ENCODE peak calls at places on chromosomes 4 and X, in five cellular contexts. Z is fibroblast of pulmonary artery, I is BJ, S is left lung, P is hepatocyte. X is an unnamed sample.

GRCh38 chrX:13449441-13449840 is 120.0 kb upstream of the EGFL6 start:
- DNase-seq in Z (no peak), I (no peak), S (no peak), P (no peak), X (no peak)

GRCh38 chr4:3296651-3297050 is 3.8 kb downstream of the RGS12 start:
- DNase-seq in Z (no peak), I (no peak), S (no peak), P (no peak), X (no peak)

GRCh38 chr4:25861951-25862410 is 807 bp downstream of the SEL1L3 start:
- DNase-seq in Z (peak), I (no peak), S (no peak), P (peak), X (no peak)

GRCh38 chrX:152923599-152923998 is 25.7 kb downstream of the ZNF185 start:
- DNase-seq in Z (no peak), I (no peak), S (no peak), P (no peak), X (no peak)

GRCh38 chr4:176052744-176053143 is 12.9 kb upstream of the WDR17 start:
- DNase-seq in Z (no peak), I (no peak), S (no peak), P (no peak), X (no peak)

GRCh38 chrX:47573334-47574095 is 8.7 kb upstream of the TIMP1 start:
- DNase-seq in Z (peak), I (peak), S (no peak), P (peak), X (no peak)

GRCh38 chr4:19739101-19739651 is 512.5 kb upstream of the SLIT2 start:
- DNase-seq in Z (peak), I (peak), S (no peak), P (peak), X (peak)

GRCh38 chrX:41332408-41332987 is 1.5 kb upstream of the DDX3X start:
- DNase-seq in Z (peak), I (no peak), S (no peak), P (peak), X (no peak)

GRCh38 chr4:89829470-89830138 is 7.4 kb downstream of the SNCA start:
- DNase-seq in Z (peak), I (no peak), S (no peak), P (no peak), X (no peak)

GRCh38 chr4:142984871-142985585 is 138.9 kb upstream of the INPP4B start:
- DNase-seq in Z (peak), I (no peak), S (no peak), P (peak), X (no peak)

GRCh38 chr4:83034630-83035494 is at the start of gene COPS4:
- DNase-seq in Z (peak), I (peak), S (peak), P (peak), X (peak)

GRCh38 chr4:83040269-83040668 is 5.3 kb downstream of the COPS4 start:
- DNase-seq in Z (no peak), I (no peak), S (no peak), P (no peak), X (no peak)

DNA sequence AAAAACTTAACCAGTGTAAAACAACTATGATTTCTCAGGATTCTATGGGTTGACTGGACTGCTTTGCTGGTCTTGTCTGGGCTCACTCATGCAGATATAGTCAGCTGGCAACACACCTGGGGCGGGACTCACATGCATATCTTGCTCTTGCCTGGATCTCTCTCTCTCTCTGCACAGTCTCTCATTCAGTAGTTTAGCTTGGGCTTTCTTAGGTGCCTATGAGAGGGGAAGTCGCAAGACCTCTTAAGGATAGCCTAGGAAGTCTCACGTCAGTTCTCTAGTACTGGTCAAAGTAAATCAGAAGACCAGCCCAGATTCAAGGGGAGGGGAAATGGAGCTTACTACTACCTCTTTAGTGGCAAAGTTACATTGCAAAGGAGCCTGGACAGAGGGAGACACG is 2.0 kb downstream of the COPS4 start:
- DNase-seq in Z (no peak), I (no peak), S (no peak), P (no peak), X (no peak)
- H3K4me3 ChIP-seq in Z (peak), I (peak), S (no peak), P (no peak), X (peak)

DNA sequence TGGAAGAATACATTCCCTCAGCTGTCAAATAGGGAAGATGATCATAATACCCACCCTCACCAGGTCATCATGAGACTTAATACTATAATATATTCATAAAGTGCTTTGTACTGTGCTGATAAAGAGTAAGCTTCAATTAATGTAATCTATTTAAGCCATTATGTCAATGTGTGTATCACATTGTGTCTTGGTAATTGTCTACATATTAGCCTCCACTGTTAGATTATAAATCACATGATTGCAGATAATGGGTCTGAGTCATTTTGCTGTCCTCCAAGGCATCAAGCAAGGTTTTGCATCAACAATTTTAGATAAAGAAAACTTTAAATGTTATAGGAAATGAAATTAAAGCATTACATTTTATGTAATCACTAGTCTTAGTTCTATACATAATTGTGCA is 45.2 kb upstream of the CEP135 start:
- DNase-seq in Z (peak), I (no peak), S (no peak), P (no peak), X (no peak)
- TF ChIP-seq CTCF in Z (no peak), I (no peak), S (no peak), P (no peak), X (no peak)

DNA sequence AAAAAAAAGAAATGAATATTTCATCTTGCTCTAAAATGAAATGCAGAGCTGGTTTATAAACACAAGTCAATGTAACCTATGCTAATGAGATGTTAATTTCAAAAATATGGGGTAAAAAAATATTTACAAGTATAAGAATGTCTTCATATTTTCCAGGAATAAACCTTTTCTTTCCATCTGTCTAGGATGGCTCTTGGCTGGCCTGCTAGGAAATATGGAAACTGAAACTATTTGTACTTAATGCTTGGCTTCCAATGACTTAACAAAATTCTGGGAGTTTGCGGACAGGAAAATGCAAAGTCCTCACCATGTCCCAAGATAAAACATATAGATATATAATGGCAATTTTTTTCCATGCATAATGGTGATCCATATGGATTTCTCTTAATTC is 168.1 kb downstream of the SCFD2 start:
- DNase-seq in Z (no peak), I (no peak), S (no peak), P (no peak), X (no peak)
- H3K4me3 ChIP-seq in Z (no peak), I (no peak), S (no peak), P (no peak), X (no peak)

DNA sequence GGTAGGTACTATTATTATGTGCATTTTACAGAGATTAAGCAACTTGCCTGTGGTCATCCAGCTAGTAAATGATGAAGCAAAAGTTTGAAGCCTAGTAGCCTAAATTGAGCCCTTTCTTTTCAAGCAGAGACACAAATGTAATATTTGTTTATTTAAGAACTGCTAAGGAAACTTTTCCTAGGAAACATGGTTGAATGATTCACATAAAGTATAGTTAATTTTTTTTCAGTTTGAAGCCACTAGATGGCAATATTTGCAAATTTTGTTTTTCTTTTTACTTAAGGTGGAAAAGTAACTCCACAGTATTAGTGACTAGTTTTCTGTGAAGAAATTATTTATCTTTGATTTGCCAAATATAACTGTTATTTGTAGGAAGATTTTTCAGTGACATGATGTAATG is 52.8 kb upstream of the ANKRD17 start:
- DNase-seq in Z (peak), I (no peak), S (no peak), P (peak), X (no peak)
- TF ChIP-seq CTCF in Z (peak), I (peak), S (peak), P (peak), X (no peak)

GRCh38 chr4:119655111-119655837 is 26.7 kb upstream of the PDE5A start:
- DNase-seq in Z (no peak), I (no peak), S (no peak), P (no peak), X (no peak)

GRCh38 chr4:119656986-119657635 is 28.5 kb upstream of the PDE5A start:
- DNase-seq in Z (peak), I (no peak), S (no peak), P (peak), X (no peak)

GRCh38 chr4:119652978-119653377 is 24.4 kb upstream of the PDE5A start:
- DNase-seq in Z (peak), I (no peak), S (no peak), P (no peak), X (no peak)

GRCh38 chr4:119656342-119656741 is 27.7 kb upstream of the PDE5A start:
- DNase-seq in Z (no peak), I (no peak), S (no peak), P (no peak), X (no peak)

GRCh38 chr4:119653990-119654389 is 25.4 kb upstream of the PDE5A start:
- DNase-seq in Z (no peak), I (no peak), S (no peak), P (no peak), X (no peak)
- H3K4me3 ChIP-seq in Z (no peak), I (no peak), S (no peak), P (no peak), X (no peak)

GRCh38 chr4:69536980-69537379 is 41.3 kb upstream of the UGT2B4 start:
- DNase-seq in Z (no peak), I (no peak), S (no peak), P (no peak), X (no peak)
- TF ChIP-seq CTCF in Z (no peak), I (no peak), S (no peak), P (no peak), X (no peak)